ENCODE peak calls at places on chromosome 2, in four cellular contexts. E, I, A and Z are unnamed samples.

GRCh38 chr2:135997380-135997779 is 12.0 kb upstream of the DARS1 start:
- DNase-seq in E (peak; percentile 58), I (no peak), A (no peak), Z (peak; percentile 89)

GRCh38 chr2:102294802-102295489 is 16.4 kb upstream of the IL1RL1 start:
- DNase-seq in E (no peak), I (peak; percentile 15), A (no peak), Z (no peak)

GRCh38 chr2:80105020-80105419 is 199.5 kb downstream of the LRRTM1 start:
- DNase-seq in E (no peak), I (no peak), A (no peak), Z (no peak)

GRCh38 chr2:235024951-235025773 is 73.3 kb downstream of the SH3BP4 start:
- DNase-seq in E (no peak), I (no peak), A (no peak), Z (peak; percentile 84)

GRCh38 chr2:126661001-126661400 is 5.0 kb downstream of the GYPC start:
- DNase-seq in E (no peak), I (no peak), A (no peak), Z (no peak)

GRCh38 chr2:100058014-100058310 is 84.4 kb downstream of the AFF3 start:
- DNase-seq in E (no peak), I (peak; percentile 27), A (no peak), Z (no peak)

GRCh38 chr2:219638217-219638947 is 11.0 kb downstream of the SLC4A3 start:
- DNase-seq in E (no peak), I (no peak), A (no peak), Z (no peak)

GRCh38 chr2:171297951-171298350 is 135.8 kb downstream of the METTL8 start:
- DNase-seq in E (no peak), I (peak; percentile 7), A (no peak), Z (no peak)

GRCh38 chr2:229725716-229726346 is 11.5 kb upstream of the DNER start:
- DNase-seq in E (no peak), I (peak; percentile 94), A (no peak), Z (no peak)

GRCh38 chr2:122748552-122749011 is 993.1 kb downstream of the TSN start:
- DNase-seq in E (no peak), I (peak; percentile 86), A (no peak), Z (no peak)

GRCh38 chr2:237434916-237435315 is 21.0 kb upstream of the COL6A3 start:
- DNase-seq in E (peak; percentile 80), I (peak; percentile 97), A (no peak), Z (peak; percentile 70)

GRCh38 chr2:74371421-74371820 is 8.7 kb downstream of the DCTN1 start:
- DNase-seq in E (no peak), I (no peak), A (no peak), Z (no peak)

GRCh38 chr2:53867773-53868172 is 8.0 kb upstream of the GPR75 start:
- DNase-seq in E (no peak), I (no peak), A (no peak), Z (no peak)

GRCh38 chr2:27591745-27592144 is 8.9 kb downstream of the ZNF512 start:
- DNase-seq in E (no peak), I (no peak), A (no peak), Z (no peak)

GRCh38 chr2:37366773-37367172 is 22.3 kb downstream of the QPCT start:
- DNase-seq in E (no peak), I (no peak), A (no peak), Z (no peak)

GRCh38 chr2:139600166-139600565 is 820.0 kb upstream of the NXPH2 start:
- DNase-seq in E (no peak), I (no peak), A (no peak), Z (no peak)

GRCh38 chr2:98654702-98655488 is 46.5 kb downstream of the UNC50 start:
- DNase-seq in E (no peak), I (no peak), A (no peak), Z (peak; percentile 53)

GRCh38 chr2:181656450-181657261 is at the start of gene CERKL:
- DNase-seq in E (peak; percentile 52), I (no peak), A (peak; percentile 27), Z (peak; percentile 79)

GRCh38 chr2:16617282-16618266 is 48.1 kb downstream of the CYRIA start:
- DNase-seq in E (no peak), I (peak; percentile 31), A (peak; percentile 87), Z (no peak)

GRCh38 chr2:100941646-100942240 is 60.3 kb upstream of the RPL31 start:
- DNase-seq in E (no peak), I (no peak), A (no peak), Z (no peak)

GRCh38 chr2:204145197-204146190 is 208.9 kb downstream of the ICOS start:
- DNase-seq in E (peak; percentile 77), I (peak; percentile 65), A (peak; percentile 67), Z (peak; percentile 44)

GRCh38 chr2:45902952-45903351 is 251.5 kb downstream of the PRKCE start:
- DNase-seq in E (no peak), I (no peak), A (no peak), Z (no peak)
- H3K36me3 ChIP-seq in E (no peaks in the 10 kb centered on the region), I (no peaks in the 10 kb centered on the region), A (no peaks in the 10 kb centered on the region), Z (no peaks in the 10 kb centered on the region)

DNA sequence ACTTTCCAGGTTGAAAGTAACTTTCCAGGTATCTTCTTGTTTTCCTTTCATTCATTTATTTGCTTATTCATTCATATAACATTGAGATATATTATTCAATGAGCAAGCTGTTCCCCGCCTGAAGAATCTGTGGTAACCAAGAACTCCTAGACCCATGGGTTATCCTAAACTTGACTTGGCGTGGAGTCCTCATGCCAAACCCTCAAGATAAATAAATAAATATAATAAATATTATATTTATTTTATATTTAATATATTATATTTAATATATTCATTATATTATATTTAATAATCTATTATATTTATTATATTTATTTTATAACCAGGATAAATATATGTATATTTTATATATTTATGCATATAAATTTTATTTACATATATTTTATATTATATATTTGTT is 674.8 kb downstream of the SUCLG1 start:
- DNase-seq in E (no peak), I (no peak), A (no peak), Z (no peak)
- TF ChIP-seq CTCF in E (no peak), I (no peak), A (no peak), Z (no peak)

GRCh38 chr2:224253464-224253863 is 148.4 kb downstream of the FAM124B start:
- DNase-seq in E (no peak), I (no peak), A (no peak), Z (no peak)
- H3K36me3 ChIP-seq in E (no peaks in the 10 kb centered on the region), I (no peaks in the 10 kb centered on the region), A (no peaks in the 10 kb centered on the region), Z (no peaks in the 10 kb centered on the region)

GRCh38 chr2:197786010-197786877 is 1.1 kb upstream of the BOLL start:
- DNase-seq in E (peak; percentile 54), I (no peak), A (no peak), Z (no peak)
- TF ChIP-seq CTCF in E (peak; percentile 61), I (peak; percentile 65), A (no peak), Z (no peak)

DNA sequence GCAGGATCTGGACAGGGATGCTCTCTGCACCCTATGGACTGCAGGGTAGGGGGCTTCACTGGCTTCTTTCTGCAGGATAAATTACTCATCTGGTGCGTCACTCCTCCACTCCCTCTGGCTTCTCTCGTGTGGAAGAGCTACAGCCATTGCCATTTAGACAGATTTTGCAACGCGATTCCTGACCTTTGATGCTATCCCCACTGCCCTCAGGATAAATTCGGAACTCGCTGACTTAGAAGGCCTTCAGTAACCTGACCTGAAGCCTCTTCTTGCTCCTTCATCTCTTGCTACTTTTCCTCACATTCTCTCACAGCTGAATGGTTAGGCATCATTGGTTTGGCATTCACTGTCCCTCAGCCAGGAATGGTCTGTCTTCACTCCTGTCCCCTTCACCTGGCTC is 5.3 kb downstream of the NIFK start:
- DNase-seq in E (no peak), I (no peak), A (no peak), Z (no peak)
- H3K36me3 ChIP-seq in E (peaks cover 18% of the 10 kb centered on the region), I (peaks cover 70% of the 10 kb centered on the region), A (peaks cover 12% of the 10 kb centered on the region), Z (peaks cover 83% of the 10 kb centered on the region)

GRCh38 chr2:32748158-32748557 is 120.3 kb downstream of the TTC27 start:
- DNase-seq in E (no peak), I (no peak), A (no peak), Z (no peak)
- TF ChIP-seq CTCF in E (no peak), I (no peak), A (no peak), Z (no peak)

GRCh38 chr2:13009027-13009426 is 292.3 kb downstream of the TRIB2 start:
- DNase-seq in E (no peak), I (no peak), A (no peak), Z (no peak)
- H3K36me3 ChIP-seq in E (no peaks in the 10 kb centered on the region), I (no peaks in the 10 kb centered on the region), A (no peaks in the 10 kb centered on the region), Z (no peaks in the 10 kb centered on the region)

GRCh38 chr2:96604104-96604503 is 34.0 kb downstream of the KANSL3 start:
- DNase-seq in E (no peak), I (no peak), A (no peak), Z (no peak)
- TF ChIP-seq CTCF in E (no peak), I (peak; percentile 52), A (no peak), Z (no peak)

DNA sequence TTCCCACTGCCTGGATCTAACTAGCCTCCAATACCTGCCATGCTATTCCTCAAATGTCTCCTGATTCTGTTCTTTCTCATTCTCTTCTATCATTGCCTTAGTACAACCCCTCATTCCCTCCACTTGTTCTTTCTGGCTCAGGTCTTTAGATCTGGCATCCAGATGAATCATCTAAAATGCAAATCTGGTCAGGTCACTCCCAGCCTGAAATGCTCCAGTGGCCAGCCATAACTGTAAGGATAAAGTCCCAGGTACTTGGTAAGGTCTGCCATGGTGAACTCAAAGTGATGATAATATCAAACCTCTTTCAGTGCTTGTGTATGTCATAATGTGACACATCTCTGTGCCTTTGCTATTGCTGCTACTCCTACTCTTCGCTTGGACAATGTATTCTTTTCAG is 2.9 kb upstream of the SNRNP27 start:
- DNase-seq in E (no peak), I (no peak), A (no peak), Z (no peak)
- H3K36me3 ChIP-seq in E (no peaks in the 10 kb centered on the region), I (no peaks in the 10 kb centered on the region), A (no peaks in the 10 kb centered on the region), Z (peaks cover 3% of the 10 kb centered on the region)